ENCODE peak calls at places on chromosomes 16 and 17, in five cellular contexts. V is NCI-H748 treated with DMSO at 0.1 percent for 48 hours, M is retina, N is NCI-H510A treated with DMSO at 0.1 percent for 48 hours, F is fibroblast of mammary gland. P is an unnamed sample.

GRCh38 chr17:41959030-41959335 is 7.6 kb upstream of the CNP start:
- DNase-seq in V (no peak), M (no peak), N (no peak), F (no peak), P (no peak)

GRCh38 chr17:9346296-9346926 is 229.2 kb downstream of the STX8 start:
- DNase-seq in V (no peak), M (no peak), N (no peak), F (peak), P (no peak)

GRCh38 chr16:50284131-50284911 is 18.0 kb downstream of the ADCY7 start:
- DNase-seq in V (no peak), M (no peak), N (no peak), F (no peak), P (peak)

GRCh38 chr17:73304971-73305786 is 6.6 kb downstream of the CDC42EP4 start:
- DNase-seq in V (no peak), M (no peak), N (peak), F (peak), P (peak)

GRCh38 chr17:58121925-58122324 is 26.3 kb upstream of the OR4D1 start:
- DNase-seq in V (no peak), M (no peak), N (peak), F (peak), P (no peak)

GRCh38 chr16:67767953-67768352 is 38.4 kb downstream of the RANBP10 start:
- DNase-seq in V (no peak), M (no peak), N (no peak), F (peak), P (peak)

GRCh38 chr17:17348872-17349723 is 45.9 kb downstream of the NT5M start:
- DNase-seq in V (no peak), M (peak), N (no peak), F (no peak), P (no peak)

GRCh38 chr17:58284613-58285421 is 4.1 kb upstream of the MPO start:
- DNase-seq in V (no peak), M (no peak), N (no peak), F (no peak), P (no peak)

GRCh38 chr16:62870554-62870953 is 834.3 kb upstream of the CDH8 start:
- DNase-seq in V (no peak), M (no peak), N (peak), F (no peak), P (no peak)

P was measured in upper lobe of left lung.